ENCODE peak calls at places on chromosomes 11 and 22, in five cellular contexts. H is endodermal cell, Y is fibroblast of lung, N is heart left ventricle, K is small intestine. L is an unnamed sample.

GRCh38 chr11:57478971-57479663 is 18.8 kb downstream of the RTN4RL2 start:
- DNase-seq in Y (no peak), K (no peak), H (no peak), N (no peak), L (no peak)

GRCh38 chr11:102495161-102496042 is 35.1 kb downstream of the MMP7 start:
- DNase-seq in N (no peak), K (peak; percentile 88), H (peak; percentile 79), Y (peak; percentile 81), L (no peak)

GRCh38 chr22:38477515-38477914 is 9.6 kb downstream of the KDELR3 start:
- DNase-seq in H (no peak), Y (no peak), N (no peak), K (no peak), L (no peak)

GRCh38 chr11:35484435-35484834 is 41.0 kb downstream of the PAMR1 start:
- DNase-seq in N (no peak), Y (peak; percentile 91), H (no peak), K (no peak), L (no peak)

GRCh38 chr11:83140691-83141455 is 16.1 kb upstream of the PCF11 start:
- DNase-seq in N (no peak), K (no peak), Y (no peak), H (no peak), L (no peak)

GRCh38 chr11:68384530-68385081 is 72.2 kb downstream of the LRP5 start:
- DNase-seq in K (no peak), H (no peak), N (no peak), Y (no peak), L (no peak)

GRCh38 chr22:41036924-41037323 is 55.5 kb upstream of the EP300 start:
- DNase-seq in Y (no peak), H (no peak), K (no peak), N (no peak), L (no peak)

GRCh38 chr11:68354181-68354872 is 41.9 kb downstream of the LRP5 start:
- DNase-seq in Y (peak; percentile 99), H (no peak), K (peak; percentile 94), N (peak; percentile 94), L (no peak)

GRCh38 chr11:69537126-69537525 is 55.7 kb downstream of the LINC01488 start:
- DNase-seq in N (no peak), Y (no peak), H (no peak), K (no peak), L (no peak)

GRCh38 chr11:65803797-65804492 is 17.1 kb downstream of the OVOL1 start:
- DNase-seq in H (no peak), N (no peak), K (no peak), Y (no peak), L (no peak)

GRCh38 chr11:69545976-69546617 is 64.6 kb downstream of the LINC01488 start:
- DNase-seq in H (no peak), K (no peak), N (no peak), Y (no peak), L (no peak)

GRCh38 chr11:19577849-19578619 is 134.6 kb upstream of the NAV2 start:
- DNase-seq in Y (peak; percentile 76), K (no peak), H (no peak), N (peak; percentile 65), L (no peak)

GRCh38 chr11:34012734-34013133 is 38.8 kb upstream of the CAPRIN1 start:
- DNase-seq in K (no peak), H (no peak), Y (no peak), N (no peak), L (no peak)

GRCh38 chr11:26323837-26324236 is 8.1 kb upstream of the ANO3 start:
- DNase-seq in K (no peak), Y (peak; percentile 1), H (no peak), N (no peak), L (no peak)

GRCh38 chr11:76083563-76084451 is 122.5 kb downstream of the WNT11 start:
- DNase-seq in K (peak; percentile 48), N (no peak), H (no peak), Y (peak; percentile 50), L (no peak)

GRCh38 chr11:86396403-86396802 is 21.7 kb downstream of the CCDC81 start:
- DNase-seq in K (no peak), N (no peak), H (no peak), Y (peak; percentile 81), L (no peak)

GRCh38 chr11:90836031-90836430 is 613.2 kb upstream of the CHORDC1 start:
- DNase-seq in N (no peak), K (no peak), Y (no peak), H (no peak), L (no peak)

GRCh38 chr11:110301032-110301431 is 4.6 kb upstream of the RDX start:
- DNase-seq in K (no peak), H (no peak), N (no peak), Y (no peak), L (no peak)

GRCh38 chr22:45009881-45010531 is at the start of gene PHF21B:
- DNase-seq in H (peak; percentile 94), Y (peak; percentile 40), N (peak; percentile 45), K (no peak), L (no peak)

GRCh38 chr11:93773045-93773477 is 11.0 kb upstream of the MED17 start:
- DNase-seq in Y (no peak), H (peak; percentile 88), N (no peak), K (no peak), L (no peak)

GRCh38 chr11:34855754-34856095 is 60.5 kb downstream of the APIP start:
- DNase-seq in K (no peak), Y (no peak), N (no peak), H (peak; percentile 22), L (no peak)

GRCh38 chr11:38089728-38090127 is 1491.7 kb upstream of the RAG2 start:
- DNase-seq in H (no peak), Y (peak; percentile 6), K (peak; percentile 61), N (no peak), L (no peak)

GRCh38 chr22:44738347-44738715 is 14.0 kb upstream of the ARHGAP8 start:
- DNase-seq in H (peak; percentile 87), K (peak; percentile 48), Y (peak; percentile 23), N (no peak), L (no peak)

GRCh38 chr22:42635531-42635930 is 4.9 kb downstream of the ATP5MGL start:
- DNase-seq in Y (peak; percentile 93), H (no peak), N (peak; percentile 92), K (peak; percentile 28), L (no peak)

GRCh38 chr11:27861706-27862430 is 161.6 kb upstream of the BDNF start:
- DNase-seq in K (no peak), H (no peak), N (no peak), Y (peak; percentile 95), L (no peak)

GRCh38 chr11:46416656-46417055 is 25.1 kb upstream of the CHRM4 start:
- DNase-seq in H (no peak), N (no peak), Y (no peak), K (no peak), L (no peak)

GRCh38 chr22:23179381-23180294 is 671 bp upstream of the BCR start:
- DNase-seq in Y (no peak), H (peak; percentile 65), N (peak; percentile 53), K (no peak), L (no peak)

GRCh38 chr11:76248210-76248609 is 41.9 kb upstream of the WNT11 start:
- DNase-seq in H (peak; percentile 88), N (no peak), Y (no peak), K (peak; percentile 12), L (no peak)

GRCh38 chr22:46057206-46057605 is 80.2 kb upstream of the WNT7B start:
- DNase-seq in K (no peak), N (no peak), Y (peak; percentile 57), H (no peak), L (no peak)

GRCh38 chr11:68471360-68472340 is 11.1 kb downstream of the PPP6R3 start:
- DNase-seq in N (no peak), Y (peak; percentile 97), H (no peak), K (peak; percentile 21), L (no peak)

GRCh38 chr11:31106963-31107576 is 262.5 kb downstream of the DCDC1 start:
- DNase-seq in N (peak; percentile 34), K (peak; percentile 33), Y (peak; percentile 4), H (peak; percentile 93), L (no peak)

GRCh38 chr11:70128435-70128906 is 50.4 kb downstream of the ANO1 start:
- DNase-seq in K (no peak), Y (peak; percentile 59), H (peak; percentile 89), N (no peak), L (no peak)

GRCh38 chr11:117221775-117222517 is 9.9 kb downstream of the PCSK7 start:
- DNase-seq in K (peak; percentile 71), Y (no peak), N (no peak), H (peak; percentile 46), L (no peak)

GRCh38 chr22:28430656-28431055 is 249.0 kb downstream of the TTC28 start:
- DNase-seq in K (no peak), H (no peak), N (no peak), Y (peak; percentile 14), L (no peak)

GRCh38 chr11:116262370-116262769 is 510.4 kb downstream of the BUD13 start:
- DNase-seq in N (no peak), K (no peak), Y (no peak), H (no peak), L (no peak)

GRCh38 chr22:26485991-26486390 is 2.3 kb downstream of the SRRD start:
- DNase-seq in N (no peak), Y (no peak), K (no peak), H (no peak), L (no peak)
- H3K4me1 ChIP-seq in N (peaks cover 5% of the 10 kb centered on the region), Y (peaks cover 9% of the 10 kb centered on the region), K (peaks cover 2% of the 10 kb centered on the region), H (peaks cover 3% of the 10 kb centered on the region), L (peaks cover 32% of the 10 kb centered on the region)

GRCh38 chr11:122306776-122307479 is 190.9 kb upstream of the BLID start:
- DNase-seq in H (peak; percentile 81), K (no peak), N (no peak), Y (no peak), L (no peak)

GRCh38 chr11:122308286-122308685 is 192.3 kb upstream of the BLID start:
- DNase-seq in H (no peak), N (no peak), K (no peak), Y (no peak), L (no peak)

GRCh38 chr11:122305018-122305417 is 189.0 kb upstream of the BLID start:
- DNase-seq in K (no peak), Y (no peak), H (no peak), N (no peak), L (no peak)

GRCh38 chr11:122307480-122308085 is 191.6 kb upstream of the BLID start:
- DNase-seq in K (no peak), N (no peak), H (no peak), Y (no peak), L (no peak)

GRCh38 chr11:122305426-122305825 is 189.4 kb upstream of the BLID start:
- DNase-seq in N (no peak), Y (no peak), K (no peak), H (no peak), L (no peak)
- H3K9me3 ChIP-seq in N (no peaks in the 10 kb centered on the region), Y (no peaks in the 10 kb centered on the region), K (no peaks in the 10 kb centered on the region), H (no peaks in the 10 kb centered on the region), L (no peaks in the 10 kb centered on the region)

DNA sequence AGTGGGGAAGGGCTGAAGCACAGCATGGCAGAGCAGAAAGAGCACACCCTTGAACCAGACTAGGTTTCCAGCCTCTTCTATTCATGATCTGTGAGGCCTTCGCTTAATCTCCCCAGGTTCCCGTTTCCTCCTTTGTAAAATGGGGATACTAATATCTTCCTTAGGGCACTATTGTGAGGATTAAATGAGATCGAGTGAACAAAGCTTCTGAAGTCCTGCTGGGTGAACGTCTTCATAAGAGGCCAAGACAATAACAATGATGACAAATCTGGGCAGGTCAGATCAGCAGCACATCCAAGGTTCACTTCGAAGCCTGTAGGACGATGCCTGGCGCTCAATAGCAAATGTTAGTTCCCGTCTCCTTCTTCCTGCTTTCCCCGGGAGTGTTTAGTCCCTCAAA is 38.6 kb upstream of the ZBED5 start:
- DNase-seq in N (no peak), H (no peak), K (no peak), Y (no peak), L (no peak)
- H3K27ac ChIP-seq in N (no peak overlapping the region), H (no peak overlapping the region), K (no peak overlapping the region), Y (no peak overlapping the region), L (peak overlapping the region; percentile 57)

GRCh38 chr11:100247701-100248100 is 439.4 kb upstream of the ARHGAP42 start:
- DNase-seq in K (no peak), Y (no peak), H (no peak), N (no peak), L (no peak)
- H3K4me1 ChIP-seq in K (no peaks in the 10 kb centered on the region), Y (no peaks in the 10 kb centered on the region), H (no peaks in the 10 kb centered on the region), N (no peaks in the 10 kb centered on the region), L (no peaks in the 10 kb centered on the region)